ENCODE peak calls at places on chromosomes 13 and 19, in four cellular contexts. D is K562, X is GM12878, T is SK-N-SH. K is an unnamed sample.

GRCh38 chr13:47945738-47946137 is 55.3 kb downstream of the SUCLA2 start:
- DNase-seq in X (no peak), D (no peak), T (no peak), K (peak)

GRCh38 chr13:27132538-27132937 is 39.1 kb downstream of the USP12 start:
- DNase-seq in T (no peak), D (no peak), X (peak), K (no peak)

GRCh38 chr13:104641309-104641708 is 1575.1 kb upstream of the SLC10A2 start:
- DNase-seq in X (no peak), D (no peak), T (peak), K (no peak)

GRCh38 chr13:40102854-40103253 is 447.4 kb downstream of the COG6 start:
- DNase-seq in T (no peak), D (peak), X (no peak), K (peak)

GRCh38 chr19:19460761-19461265 is 54.5 kb downstream of the TSSK6 start:
- DNase-seq in T (peak), X (no peak), D (no peak), K (no peak)

GRCh38 chr19:3276341-3276799 is 51.9 kb downstream of the CELF5 start:
- DNase-seq in T (peak), X (no peak), D (peak), K (peak)

GRCh38 chr13:30577381-30577780 is 40.3 kb upstream of the USPL1 start:
- DNase-seq in D (peak), T (no peak), X (peak), K (peak)

GRCh38 chr19:48511800-48512503 is at the start of gene LMTK3:
- DNase-seq in T (peak), X (no peak), D (peak), K (no peak)

GRCh38 chr13:98372886-98373285 is 195.8 kb upstream of the RNF113B start:
- DNase-seq in T (no peak), X (no peak), D (no peak), K (no peak)

GRCh38 chr13:76972430-76972829 is 19.5 kb upstream of the CLN5 start:
- DNase-seq in X (no peak), D (no peak), T (no peak), K (no peak)

GRCh38 chr13:36552334-36552733 is 120.0 kb downstream of the CCNA1 start:
- DNase-seq in T (no peak), D (no peak), X (no peak), K (no peak)

GRCh38 chr19:10808937-10809655 is 26.9 kb downstream of the TMED1 start:
- DNase-seq in T (no peak), X (no peak), D (peak), K (no peak)

GRCh38 chr19:2578391-2578826 is 102.5 kb downstream of the GADD45B start:
- DNase-seq in T (no peak), X (no peak), D (no peak), K (no peak)

GRCh38 chr19:46718157-46718933 is 1.4 kb upstream of the PRKD2 start:
- DNase-seq in D (no peak), T (no peak), X (peak), K (no peak)

GRCh38 chr19:56678205-56678604 is 6.6 kb upstream of the ZNF835 start:
- DNase-seq in X (no peak), D (no peak), T (no peak), K (no peak)

GRCh38 chr13:66853559-66853958 is 376.6 kb downstream of the PCDH9 start:
- DNase-seq in X (no peak), T (no peak), D (no peak), K (no peak)

GRCh38 chr19:3137139-3137538 is 1.3 kb downstream of the GNA15 start:
- DNase-seq in D (no peak), X (no peak), T (no peak), K (no peak)

GRCh38 chr19:6021878-6022569 is 44.1 kb upstream of the RANBP3 start:
- DNase-seq in X (peak), T (peak), D (peak), K (peak)

GRCh38 chr19:6022570-6023049 is 44.7 kb upstream of the RANBP3 start:
- DNase-seq in T (no peak), X (no peak), D (no peak), K (no peak)

GRCh38 chr19:6020972-6021805 is 43.2 kb upstream of the RANBP3 start:
- DNase-seq in D (no peak), T (no peak), X (no peak), K (peak)

GRCh38 chr19:6023936-6024335 is 46.0 kb upstream of the RANBP3 start:
- DNase-seq in T (no peak), X (no peak), D (no peak), K (no peak)

GRCh38 chr19:6023085-6023682 is 45.2 kb upstream of the RANBP3 start:
- DNase-seq in X (no peak), D (no peak), T (peak), K (no peak)
- TF ChIP-seq NFIC in X (no peak), D (no peak), T (no peak), K (no peak)

GRCh38 chr19:5153601-5154128 is 184.8 kb downstream of the KDM4B start:
- DNase-seq in T (peak), X (no peak), D (no peak), K (no peak)

GRCh38 chr19:5152767-5153532 is 184.0 kb downstream of the KDM4B start:
- DNase-seq in D (no peak), X (no peak), T (peak), K (no peak)

GRCh38 chr19:5150331-5150901 is 181.5 kb downstream of the KDM4B start:
- DNase-seq in D (no peak), T (no peak), X (no peak), K (no peak)

GRCh38 chr19:5150902-5151741 is 182.2 kb downstream of the KDM4B start:
- DNase-seq in X (no peak), D (no peak), T (peak), K (no peak)

GRCh38 chr19:5152013-5152763 is 183.3 kb downstream of the KDM4B start:
- DNase-seq in T (peak), X (no peak), D (no peak), K (no peak)
- TF ChIP-seq NFIC in T (no peak), X (no peak), D (no peak), K (no peak)

GRCh38 chr19:50928841-50929240 is 17.6 kb upstream of the KLK4 start:
- DNase-seq in D (no peak), X (no peak), T (no peak), K (no peak)
- TF ChIP-seq NFIC in D (no peak), X (no peak), T (no peak), K (no peak)

GRCh38 chr13:96020155-96020575 is 33.0 kb downstream of the UGGT2 start:
- DNase-seq in D (peak), T (peak), X (peak), K (peak)
- TF ChIP-seq NFIC in D (no peak), T (no peak), X (no peak), K (no peak)

K was measured in HepG2.